ENCODE peak calls at places on chromosomes 5 and 9, in six cellular contexts. F, Y, Q, X, U and W are unnamed samples.

GRCh38 chr9:120698766-120699165 is 15.5 kb downstream of the MEGF9 start:
- DNase-seq in Y (no peak), Q (no peak), U (no peak), X (no peak), F (no peak), W (no peak)

GRCh38 chr9:72875221-72875620 is 77.6 kb downstream of the ALDH1A1 start:
- DNase-seq in Q (no peak), U (no peak), F (no peak), X (no peak), Y (no peak), W (no peak)

GRCh38 chr9:12798066-12798770 is 23.4 kb downstream of the LURAP1L start:
- DNase-seq in U (no peak), Y (no peak), Q (no peak), F (no peak), X (no peak), W (no peak)

GRCh38 chr5:112757468-112758208 is 20.0 kb downstream of the APC start:
- DNase-seq in Q (no peak), U (peak), Y (no peak), F (no peak), X (no peak), W (no peak)

GRCh38 chr9:136856541-136857141 is 4.5 kb downstream of the MAMDC4 start:
- DNase-seq in F (no peak), X (no peak), Y (peak), Q (peak), U (no peak), W (no peak)

GRCh38 chr5:38051711-38052508 is 206.4 kb upstream of the EGFLAM start:
- DNase-seq in X (no peak), Q (no peak), F (no peak), U (no peak), Y (no peak), W (no peak)

GRCh38 chr5:135544666-135545045 is 8.9 kb upstream of the NEUROG1 start:
- DNase-seq in Y (no peak), F (no peak), Q (no peak), X (no peak), U (no peak), W (no peak)

GRCh38 chr5:142722896-142723295 is 37.0 kb upstream of the FGF1 start:
- DNase-seq in Y (no peak), X (no peak), U (no peak), Q (no peak), F (no peak), W (no peak)

GRCh38 chr5:147616401-147616800 is 106.5 kb upstream of the DPYSL3 start:
- DNase-seq in F (no peak), Y (no peak), Q (no peak), X (no peak), U (no peak), W (no peak)

GRCh38 chr5:68265822-68266395 is 50.4 kb downstream of the PIK3R1 start:
- DNase-seq in F (peak), Q (no peak), Y (no peak), U (no peak), X (no peak), W (no peak)

GRCh38 chr5:32512916-32513315 is 68.4 kb upstream of the ZFR start:
- DNase-seq in U (no peak), Y (no peak), X (no peak), F (no peak), Q (no peak), W (no peak)

GRCh38 chr5:168238422-168238821 is 53.0 kb upstream of the WWC1 start:
- DNase-seq in F (no peak), Q (no peak), U (no peak), Y (no peak), X (no peak), W (no peak)

GRCh38 chr5:24045034-24045433 is 537.6 kb downstream of the PRDM9 start:
- DNase-seq in Q (no peak), U (no peak), F (no peak), X (no peak), Y (no peak), W (no peak)

GRCh38 chr9:134591573-134591981 is 50.0 kb upstream of the COL5A1 start:
- DNase-seq in Y (no peak), X (no peak), U (no peak), F (no peak), Q (no peak), W (peak)

GRCh38 chr5:177370488-177371119 is 12.9 kb downstream of the RGS14 start:
- DNase-seq in F (peak), Q (peak), U (no peak), X (peak), Y (peak), W (peak)

GRCh38 chr5:231661-232060 is 13.5 kb downstream of the SDHA start:
- DNase-seq in Q (no peak), X (no peak), U (no peak), Y (no peak), F (no peak), W (no peak)

GRCh38 chr9:14348241-14349140 is 34.5 kb upstream of the NFIB start:
- DNase-seq in U (no peak), Q (no peak), X (no peak), Y (no peak), F (no peak), W (no peak)

GRCh38 chr5:107594253-107595045 is 76.3 kb downstream of the EFNA5 start:
- DNase-seq in X (no peak), F (no peak), Y (no peak), U (no peak), Q (no peak), W (no peak)

GRCh38 chr9:121637441-121638222 is 13.8 kb upstream of the DAB2IP start:
- DNase-seq in U (no peak), Y (no peak), F (no peak), X (no peak), Q (no peak), W (no peak)

GRCh38 chr5:41834506-41834905 is 35.7 kb downstream of the OXCT1 start:
- DNase-seq in U (no peak), Y (no peak), F (no peak), X (no peak), Q (no peak), W (no peak)

GRCh38 chr9:35553670-35554543 is 51.2 kb upstream of the TESK1 start:
- DNase-seq in X (no peak), Q (peak), U (peak), F (peak), Y (no peak), W (no peak)

GRCh38 chr5:151130922-151131891 is 26.4 kb downstream of the ANXA6 start:
- DNase-seq in Q (peak), U (no peak), Y (no peak), X (peak), F (no peak), W (no peak)

GRCh38 chr9:110728058-110728457 is 59.5 kb downstream of the MUSK start:
- DNase-seq in U (no peak), Y (no peak), Q (no peak), X (no peak), F (no peak), W (no peak)

GRCh38 chr9:86424246-86424891 is 70.2 kb upstream of the TUT7 start:
- DNase-seq in X (no peak), Y (no peak), U (no peak), Q (no peak), F (no peak), W (no peak)

GRCh38 chr5:173229966-173230740 is 4.9 kb downstream of the NKX2-5 start:
- DNase-seq in U (no peak), Q (no peak), F (no peak), Y (peak), X (no peak), W (no peak)

GRCh38 chr9:33375238-33375840 is 27.0 kb downstream of the AQP7 start:
- DNase-seq in U (no peak), F (no peak), Q (no peak), X (no peak), Y (peak), W (peak)

GRCh38 chr9:109889456-109889855 is 109.5 kb downstream of the PALM2AKAP2 start:
- DNase-seq in X (no peak), Y (no peak), Q (no peak), F (no peak), U (no peak), W (no peak)

GRCh38 chr5:39638803-39639202 is 214.0 kb upstream of the DAB2 start:
- DNase-seq in X (no peak), U (no peak), Y (no peak), Q (no peak), F (no peak), W (no peak)

GRCh38 chr5:33852837-33853236 is 39.0 kb downstream of the ADAMTS12 start:
- DNase-seq in F (no peak), X (no peak), Y (no peak), U (no peak), Q (no peak), W (no peak)

GRCh38 chr5:33848554-33848953 is 43.2 kb downstream of the ADAMTS12 start:
- DNase-seq in Q (no peak), X (no peak), F (no peak), Y (no peak), U (no peak), W (no peak)

GRCh38 chr5:33854733-33855151 is 37.0 kb downstream of the ADAMTS12 start:
- DNase-seq in X (no peak), Q (no peak), F (no peak), U (no peak), Y (no peak), W (no peak)

GRCh38 chr5:33852327-33852726 is 39.5 kb downstream of the ADAMTS12 start:
- DNase-seq in Y (no peak), U (no peak), Q (no peak), F (no peak), X (no peak), W (no peak)

GRCh38 chr5:33850100-33850594 is 41.6 kb downstream of the ADAMTS12 start:
- DNase-seq in F (no peak), U (peak), Q (no peak), X (no peak), Y (no peak), W (no peak)
- TF ChIP-seq POLR2AphosphoS5 in F (no peak), U (no peak), Q (no peak), X (no peak), Y (no peak), W (no peak)

GRCh38 chr9:2261421-2262103 is 246.4 kb downstream of the SMARCA2 start:
- DNase-seq in Y (no peak), X (no peak), U (no peak), Q (no peak), F (no peak), W (no peak)
- TF ChIP-seq CTCF in Y (no peak), X (no peak), U (no peak), Q (no peak), F (no peak), W (no peak)

GRCh38 chr5:78361226-78361993 is 993 bp downstream of the SCAMP1 start:
- DNase-seq in X (no peak), Y (no peak), U (peak), F (peak), Q (peak), W (no peak)

GRCh38 chr5:78359831-78360673 is at the start of gene SCAMP1:
- DNase-seq in F (peak), Y (peak), X (peak), U (peak), Q (peak), W (peak)

GRCh38 chr5:78360674-78361225 is 333 bp downstream of the SCAMP1 start:
- DNase-seq in F (peak), Q (peak), Y (peak), U (peak), X (peak), W (peak)

GRCh38 chr5:78364005-78364404 is 3.6 kb downstream of the SCAMP1 start:
- DNase-seq in U (no peak), Q (no peak), F (no peak), X (no peak), Y (no peak), W (no peak)

DNA sequence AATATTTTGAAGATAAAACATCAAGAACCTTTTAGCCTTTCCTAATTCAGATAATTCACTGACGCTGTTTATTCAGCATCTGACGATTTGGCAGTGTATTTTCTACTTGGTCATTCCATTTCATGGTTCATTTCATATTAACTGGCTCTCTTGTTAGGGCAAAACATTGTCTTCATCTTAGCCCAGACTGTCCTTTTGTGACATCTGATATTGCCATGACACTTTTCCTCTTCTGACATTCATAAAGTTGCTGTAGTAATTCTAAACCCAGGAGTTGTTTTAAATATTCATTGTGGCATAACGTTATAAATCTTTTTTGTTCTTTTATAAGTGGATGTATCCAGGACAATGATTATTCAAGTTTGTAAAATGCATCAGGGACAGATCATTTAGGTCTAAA is 1.8 kb downstream of the SCAMP1 start:
- DNase-seq in Q (no peak), F (no peak), Y (no peak), X (no peak), U (no peak), W (no peak)
- H3K4me3 ChIP-seq in Q (no peak), F (no peak), Y (no peak), X (peak), U (peak), W (no peak)

DNA sequence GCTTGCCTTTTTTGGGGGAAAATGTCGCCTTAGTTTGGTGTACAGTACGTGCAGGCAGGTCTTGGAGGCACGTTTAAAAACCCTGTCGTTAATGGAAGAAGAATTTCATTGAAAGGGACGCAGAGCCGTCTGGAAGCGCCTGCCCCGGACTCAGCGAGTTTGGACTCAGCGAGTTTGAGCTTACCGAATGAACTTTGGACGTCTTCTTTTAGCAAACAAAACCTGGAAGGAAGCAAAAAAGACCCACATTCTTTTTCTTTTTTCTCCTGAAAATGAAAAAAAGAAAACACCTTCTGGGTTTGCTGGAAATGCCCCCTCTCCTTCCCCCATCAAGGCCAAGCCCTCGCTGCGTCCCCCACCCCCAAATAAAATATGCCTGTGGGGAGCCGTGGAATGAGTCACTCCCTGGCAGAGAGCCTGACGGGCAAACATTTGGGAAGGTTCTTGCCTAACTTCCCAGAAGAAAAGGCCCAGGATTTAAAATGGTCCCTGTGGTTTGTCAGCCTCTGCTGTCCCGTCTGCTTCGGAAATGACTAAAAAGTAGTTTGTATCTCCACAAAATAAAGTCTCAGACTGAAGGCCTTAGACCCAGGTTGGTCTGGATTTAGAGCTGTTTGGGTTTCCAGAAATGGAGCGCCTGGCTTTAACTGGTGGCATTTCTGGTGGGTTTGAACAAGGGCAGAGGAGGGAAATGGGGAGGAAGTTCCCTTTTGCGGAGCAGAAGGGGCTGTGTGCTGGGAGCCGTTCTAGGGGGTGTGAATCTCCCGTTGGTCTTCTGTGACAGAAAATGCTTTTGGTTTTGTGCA is 1.7 kb downstream of the NEK6 start:
- DNase-seq in X (peak), Y (peak), F (peak), Q (peak), U (peak), W (no peak)
- TF ChIP-seq POLR2AphosphoS5 in X (peak), Y (no peak), F (no peak), Q (peak), U (no peak), W (no peak)